ENCODE peak calls at places on chromosome 15, in nine cellular contexts. One of them, this sample, is unnamed.

GRCh38 chr15:52749250-52749649 is 40.9 kb downstream of the ONECUT1 start:
- DNase-seq in MM.1S: no peak
- DNase-seq in AG10803: no peak
- DNase-seq in ELR: no peak
- DNase-seq in WTC11: no peak
- DNase-seq in Peyer's patch: no peak
- DNase-seq in HEK293T: no peak
- DNase-seq in GM04504: no peak
- DNase-seq in T-cell: no peak
- DNase-seq in this sample: peak

GRCh38 chr15:36843822-36844221 is 256.5 kb downstream of the MEIS2 start:
- DNase-seq in MM.1S: no peak
- DNase-seq in AG10803: no peak
- DNase-seq in ELR: peak
- DNase-seq in WTC11: no peak
- DNase-seq in Peyer's patch: no peak
- DNase-seq in HEK293T: no peak
- DNase-seq in GM04504: no peak
- DNase-seq in T-cell: no peak
- DNase-seq in this sample: no peak

GRCh38 chr15:61906961-61907752 is 153.1 kb downstream of the VPS13C start:
- DNase-seq in MM.1S: no peak
- DNase-seq in AG10803: no peak
- DNase-seq in ELR: peak
- DNase-seq in WTC11: no peak
- DNase-seq in Peyer's patch: no peak
- DNase-seq in HEK293T: no peak
- DNase-seq in GM04504: no peak
- DNase-seq in T-cell: no peak
- DNase-seq in this sample: no peak

GRCh38 chr15:73630796-73631471 is 2.3 kb downstream of the NPTN start:
- DNase-seq in MM.1S: no peak
- DNase-seq in AG10803: no peak
- DNase-seq in ELR: no peak
- DNase-seq in WTC11: no peak
- DNase-seq in Peyer's patch: no peak
- DNase-seq in HEK293T: no peak
- DNase-seq in GM04504: no peak
- DNase-seq in T-cell: no peak
- DNase-seq in this sample: no peak

GRCh38 chr15:63439536-63440264 is 58.1 kb upstream of the CA12 start:
- DNase-seq in MM.1S: no peak
- DNase-seq in AG10803: peak
- DNase-seq in ELR: peak
- DNase-seq in WTC11: no peak
- DNase-seq in Peyer's patch: no peak
- DNase-seq in HEK293T: no peak
- DNase-seq in GM04504: no peak
- DNase-seq in T-cell: no peak
- DNase-seq in this sample: no peak

GRCh38 chr15:59687831-59688230 is 1.3 kb downstream of the BNIP2 start:
- DNase-seq in MM.1S: peak
- DNase-seq in AG10803: peak
- DNase-seq in ELR: peak
- DNase-seq in WTC11: no peak
- DNase-seq in Peyer's patch: no peak
- DNase-seq in HEK293T: no peak
- DNase-seq in GM04504: no peak
- DNase-seq in T-cell: peak
- DNase-seq in this sample: peak

GRCh38 chr15:72006382-72006781 is 111.6 kb downstream of the MYO9A start:
- DNase-seq in MM.1S: no peak
- DNase-seq in AG10803: no peak
- DNase-seq in ELR: no peak
- DNase-seq in WTC11: no peak
- DNase-seq in Peyer's patch: no peak
- DNase-seq in HEK293T: no peak
- DNase-seq in GM04504: no peak
- DNase-seq in T-cell: no peak
- DNase-seq in this sample: no peak

GRCh38 chr15:64623347-64624024 is 151.9 kb downstream of the RBPMS2 start:
- DNase-seq in MM.1S: no peak
- DNase-seq in AG10803: peak
- DNase-seq in ELR: no peak
- DNase-seq in WTC11: no peak
- DNase-seq in Peyer's patch: peak
- DNase-seq in HEK293T: no peak
- DNase-seq in GM04504: peak
- DNase-seq in T-cell: no peak
- DNase-seq in this sample: no peak

GRCh38 chr15:83845230-83845629 is 191.3 kb downstream of the ADAMTSL3 start:
- DNase-seq in MM.1S: no peak
- DNase-seq in AG10803: peak
- DNase-seq in ELR: peak
- DNase-seq in WTC11: no peak
- DNase-seq in Peyer's patch: no peak
- DNase-seq in HEK293T: no peak
- DNase-seq in GM04504: peak
- DNase-seq in T-cell: no peak
- DNase-seq in this sample: peak

GRCh38 chr15:29631076-29632070 is 190.9 kb downstream of the TJP1 start:
- DNase-seq in MM.1S: peak
- DNase-seq in AG10803: no peak
- DNase-seq in ELR: no peak
- DNase-seq in WTC11: no peak
- DNase-seq in Peyer's patch: peak
- DNase-seq in HEK293T: no peak
- DNase-seq in GM04504: no peak
- DNase-seq in T-cell: no peak
- DNase-seq in this sample: peak

GRCh38 chr15:90191344-90191687 is 9.8 kb upstream of the SEMA4B start:
- DNase-seq in MM.1S: no peak
- DNase-seq in AG10803: no peak
- DNase-seq in ELR: no peak
- DNase-seq in WTC11: no peak
- DNase-seq in Peyer's patch: no peak
- DNase-seq in HEK293T: no peak
- DNase-seq in GM04504: no peak
- DNase-seq in T-cell: no peak
- DNase-seq in this sample: no peak

GRCh38 chr15:52050416-52050815 is 31.4 kb downstream of the MAPK6 start:
- DNase-seq in MM.1S: no peak
- DNase-seq in AG10803: peak
- DNase-seq in ELR: peak
- DNase-seq in WTC11: no peak
- DNase-seq in Peyer's patch: no peak
- DNase-seq in HEK293T: no peak
- DNase-seq in GM04504: no peak
- DNase-seq in T-cell: no peak
- DNase-seq in this sample: no peak

GRCh38 chr15:27828721-27829120 is 270.4 kb downstream of the OCA2 start:
- DNase-seq in MM.1S: no peak
- DNase-seq in AG10803: no peak
- DNase-seq in ELR: no peak
- DNase-seq in WTC11: no peak
- DNase-seq in Peyer's patch: no peak
- DNase-seq in HEK293T: no peak
- DNase-seq in GM04504: no peak
- DNase-seq in T-cell: no peak
- DNase-seq in this sample: no peak

GRCh38 chr15:69973102-69973714 is 124.5 kb downstream of the TLE3 start:
- DNase-seq in MM.1S: peak
- DNase-seq in AG10803: peak
- DNase-seq in ELR: peak
- DNase-seq in WTC11: no peak
- DNase-seq in Peyer's patch: peak
- DNase-seq in HEK293T: peak
- DNase-seq in GM04504: no peak
- DNase-seq in T-cell: no peak
- DNase-seq in this sample: peak

GRCh38 chr15:93072440-93073394 is 16.3 kb downstream of the RGMA start:
- DNase-seq in MM.1S: no peak
- DNase-seq in AG10803: peak
- DNase-seq in ELR: no peak
- DNase-seq in WTC11: peak
- DNase-seq in Peyer's patch: peak
- DNase-seq in HEK293T: peak
- DNase-seq in GM04504: peak
- DNase-seq in T-cell: no peak
- DNase-seq in this sample: no peak

GRCh38 chr15:73873889-73874511 is 636 bp downstream of the TBC1D21 start:
- DNase-seq in MM.1S: peak
- DNase-seq in AG10803: peak
- DNase-seq in ELR: peak
- DNase-seq in WTC11: no peak
- DNase-seq in Peyer's patch: peak
- DNase-seq in HEK293T: peak
- DNase-seq in GM04504: peak
- DNase-seq in T-cell: no peak
- DNase-seq in this sample: peak

GRCh38 chr15:48433226-48433886 is 102.1 kb downstream of the DUT start:
- DNase-seq in MM.1S: no peak
- DNase-seq in AG10803: peak
- DNase-seq in ELR: peak
- DNase-seq in WTC11: no peak
- DNase-seq in Peyer's patch: no peak
- DNase-seq in HEK293T: no peak
- DNase-seq in GM04504: no peak
- DNase-seq in T-cell: no peak
- DNase-seq in this sample: no peak

GRCh38 chr15:35557544-35557943 is 11.6 kb upstream of the DPH6 start:
- DNase-seq in MM.1S: no peak
- DNase-seq in AG10803: peak
- DNase-seq in ELR: peak
- DNase-seq in WTC11: no peak
- DNase-seq in Peyer's patch: no peak
- DNase-seq in HEK293T: no peak
- DNase-seq in GM04504: peak
- DNase-seq in T-cell: no peak
- DNase-seq in this sample: no peak

GRCh38 chr15:85854345-85855097 is 59.8 kb upstream of the KLHL25 start:
- DNase-seq in MM.1S: peak
- DNase-seq in AG10803: peak
- DNase-seq in ELR: peak
- DNase-seq in WTC11: peak
- DNase-seq in Peyer's patch: peak
- DNase-seq in HEK293T: peak
- DNase-seq in GM04504: peak
- DNase-seq in T-cell: peak
- DNase-seq in this sample: peak

GRCh38 chr15:72198410-72199270 is 1.1 kb upstream of the GRAMD2A start:
- DNase-seq in MM.1S: no peak
- DNase-seq in AG10803: no peak
- DNase-seq in ELR: no peak
- DNase-seq in WTC11: no peak
- DNase-seq in Peyer's patch: no peak
- DNase-seq in HEK293T: no peak
- DNase-seq in GM04504: no peak
- DNase-seq in T-cell: no peak
- DNase-seq in this sample: no peak

GRCh38 chr15:23467110-23467600 is 20.1 kb upstream of the GOLGA6L2 start:
- DNase-seq in MM.1S: peak
- DNase-seq in AG10803: peak
- DNase-seq in ELR: peak
- DNase-seq in WTC11: no peak
- DNase-seq in Peyer's patch: no peak
- DNase-seq in HEK293T: peak
- DNase-seq in GM04504: peak
- DNase-seq in T-cell: no peak
- DNase-seq in this sample: peak

GRCh38 chr15:43213466-43213865 is 7.4 kb downstream of the EPB42 start:
- DNase-seq in MM.1S: no peak
- DNase-seq in AG10803: no peak
- DNase-seq in ELR: no peak
- DNase-seq in WTC11: no peak
- DNase-seq in Peyer's patch: no peak
- DNase-seq in HEK293T: no peak
- DNase-seq in GM04504: no peak
- DNase-seq in T-cell: no peak
- DNase-seq in this sample: no peak

GRCh38 chr15:52678468-52679231 is 538 bp downstream of the ATOSA start:
- DNase-seq in MM.1S: peak
- DNase-seq in AG10803: peak
- DNase-seq in ELR: peak
- DNase-seq in WTC11: peak
- DNase-seq in Peyer's patch: peak
- DNase-seq in HEK293T: peak
- DNase-seq in GM04504: peak
- DNase-seq in T-cell: peak
- DNase-seq in this sample: no peak

GRCh38 chr15:20357139-20358065 is 184.2 kb downstream of the GOLGA6L6 start:
- DNase-seq in MM.1S: no peak
- DNase-seq in AG10803: no peak
- DNase-seq in ELR: no peak
- DNase-seq in WTC11: peak
- DNase-seq in Peyer's patch: peak
- DNase-seq in HEK293T: no peak
- DNase-seq in GM04504: no peak
- DNase-seq in T-cell: no peak
- DNase-seq in this sample: no peak

GRCh38 chr15:43329222-43329959 is 982 bp downstream of the LCMT2 start:
- DNase-seq in MM.1S: no peak
- DNase-seq in AG10803: no peak
- DNase-seq in ELR: peak
- DNase-seq in WTC11: peak
- DNase-seq in Peyer's patch: peak
- DNase-seq in HEK293T: peak
- DNase-seq in GM04504: no peak
- DNase-seq in T-cell: no peak
- DNase-seq in this sample: no peak

GRCh38 chr15:77862651-77863104 is 214.8 kb downstream of the TBC1D2B start:
- DNase-seq in MM.1S: no peak
- DNase-seq in AG10803: no peak
- DNase-seq in ELR: no peak
- DNase-seq in WTC11: no peak
- DNase-seq in Peyer's patch: peak
- DNase-seq in HEK293T: no peak
- DNase-seq in GM04504: no peak
- DNase-seq in T-cell: no peak
- DNase-seq in this sample: no peak